ENCODE peak calls at places on chromosomes 11 and 22, in nine cellular contexts. One of them, this sample, is unnamed.

GRCh38 chr11:68978931-68979591 is 1.7 kb downstream of the MRGPRD start:
- DNase-seq in brain microvascular endothelial cell: no peak
- DNase-seq in psoas muscle: no peak
- DNase-seq in endodermal cell: no peak
- DNase-seq in foreskin keratinocyte: no peak
- DNase-seq in SK-N-SH: peak
- DNase-seq in heart left ventricle: no peak
- DNase-seq in HCT116: no peak
- DNase-seq in pancreas: no peak
- DNase-seq in this sample: no peak

GRCh38 chr11:37946155-37946766 is 1348.2 kb upstream of the RAG2 start:
- DNase-seq in brain microvascular endothelial cell: peak
- DNase-seq in psoas muscle: no peak
- DNase-seq in endodermal cell: peak
- DNase-seq in foreskin keratinocyte: peak
- DNase-seq in SK-N-SH: peak
- DNase-seq in heart left ventricle: no peak
- DNase-seq in HCT116: no peak
- DNase-seq in pancreas: peak
- DNase-seq in this sample: peak

GRCh38 chr11:61957028-61957770 is 7.0 kb downstream of the BEST1 start:
- DNase-seq in brain microvascular endothelial cell: no peak
- DNase-seq in psoas muscle: no peak
- DNase-seq in endodermal cell: no peak
- DNase-seq in foreskin keratinocyte: no peak
- DNase-seq in SK-N-SH: no peak
- DNase-seq in heart left ventricle: no peak
- DNase-seq in HCT116: no peak
- DNase-seq in pancreas: no peak
- DNase-seq in this sample: no peak

GRCh38 chr11:61911701-61912529 is 5.5 kb downstream of the RAB3IL1 start:
- DNase-seq in brain microvascular endothelial cell: no peak
- DNase-seq in psoas muscle: no peak
- DNase-seq in endodermal cell: peak
- DNase-seq in foreskin keratinocyte: no peak
- DNase-seq in SK-N-SH: peak
- DNase-seq in heart left ventricle: no peak
- DNase-seq in HCT116: no peak
- DNase-seq in pancreas: no peak
- DNase-seq in this sample: no peak

GRCh38 chr22:27116295-27116694 is 458.9 kb downstream of the MIAT start:
- DNase-seq in brain microvascular endothelial cell: no peak
- DNase-seq in psoas muscle: no peak
- DNase-seq in endodermal cell: no peak
- DNase-seq in foreskin keratinocyte: no peak
- DNase-seq in SK-N-SH: no peak
- DNase-seq in heart left ventricle: no peak
- DNase-seq in HCT116: no peak
- DNase-seq in pancreas: no peak
- DNase-seq in this sample: no peak

GRCh38 chr11:107719557-107720304 is 7.9 kb upstream of the SLN start:
- DNase-seq in brain microvascular endothelial cell: no peak
- DNase-seq in psoas muscle: no peak
- DNase-seq in endodermal cell: no peak
- DNase-seq in foreskin keratinocyte: no peak
- DNase-seq in SK-N-SH: no peak
- DNase-seq in heart left ventricle: no peak
- DNase-seq in HCT116: no peak
- DNase-seq in pancreas: no peak
- DNase-seq in this sample: no peak

GRCh38 chr11:60765355-60765754 is 8.7 kb downstream of the MS4A15 start:
- DNase-seq in brain microvascular endothelial cell: no peak
- DNase-seq in psoas muscle: no peak
- DNase-seq in endodermal cell: no peak
- DNase-seq in foreskin keratinocyte: no peak
- DNase-seq in SK-N-SH: no peak
- DNase-seq in heart left ventricle: no peak
- DNase-seq in HCT116: no peak
- DNase-seq in pancreas: no peak
- DNase-seq in this sample: no peak

GRCh38 chr11:15815246-15816209 is 540.8 kb downstream of the SOX6 start:
- DNase-seq in brain microvascular endothelial cell: no peak
- DNase-seq in psoas muscle: no peak
- DNase-seq in endodermal cell: no peak
- DNase-seq in foreskin keratinocyte: no peak
- DNase-seq in SK-N-SH: no peak
- DNase-seq in heart left ventricle: no peak
- DNase-seq in HCT116: no peak
- DNase-seq in pancreas: no peak
- DNase-seq in this sample: no peak

GRCh38 chr11:112965601-112966125 is 4.4 kb downstream of the NCAM1 start:
- DNase-seq in brain microvascular endothelial cell: no peak
- DNase-seq in psoas muscle: peak
- DNase-seq in endodermal cell: no peak
- DNase-seq in foreskin keratinocyte: no peak
- DNase-seq in SK-N-SH: no peak
- DNase-seq in heart left ventricle: no peak
- DNase-seq in HCT116: no peak
- DNase-seq in pancreas: no peak
- DNase-seq in this sample: no peak

GRCh38 chr11:107563702-107564101 is 1.8 kb downstream of the ALKBH8 start:
- DNase-seq in brain microvascular endothelial cell: peak
- DNase-seq in psoas muscle: peak
- DNase-seq in endodermal cell: peak
- DNase-seq in foreskin keratinocyte: no peak
- DNase-seq in SK-N-SH: peak
- DNase-seq in heart left ventricle: no peak
- DNase-seq in HCT116: peak
- DNase-seq in pancreas: no peak
- DNase-seq in this sample: no peak

GRCh38 chr22:33335611-33336279 is 277.6 kb upstream of the SYN3 start:
- DNase-seq in brain microvascular endothelial cell: no peak
- DNase-seq in psoas muscle: no peak
- DNase-seq in endodermal cell: no peak
- DNase-seq in foreskin keratinocyte: no peak
- DNase-seq in SK-N-SH: no peak
- DNase-seq in heart left ventricle: no peak
- DNase-seq in HCT116: no peak
- DNase-seq in pancreas: no peak
- DNase-seq in this sample: no peak

GRCh38 chr11:67572747-67573419 is 10.7 kb upstream of the GSTP1 start:
- DNase-seq in brain microvascular endothelial cell: peak
- DNase-seq in psoas muscle: peak
- DNase-seq in endodermal cell: peak
- DNase-seq in foreskin keratinocyte: no peak
- DNase-seq in SK-N-SH: peak
- DNase-seq in heart left ventricle: no peak
- DNase-seq in HCT116: peak
- DNase-seq in pancreas: peak
- DNase-seq in this sample: no peak
- H3K27ac ChIP-seq in brain microvascular endothelial cell: no peak
- H3K27ac ChIP-seq in psoas muscle: no peak
- H3K27ac ChIP-seq in endodermal cell: no peak
- H3K27ac ChIP-seq in foreskin keratinocyte: no peak
- H3K27ac ChIP-seq in SK-N-SH: no peak
- H3K27ac ChIP-seq in heart left ventricle: no peak
- H3K27ac ChIP-seq in HCT116: no peak
- H3K27ac ChIP-seq in pancreas: no peak
- H3K27ac ChIP-seq in this sample: no peak

GRCh38 chr22:50264946-50265669 is 3.6 kb upstream of the MAPK12 start:
- DNase-seq in brain microvascular endothelial cell: no peak
- DNase-seq in psoas muscle: no peak
- DNase-seq in endodermal cell: no peak
- DNase-seq in foreskin keratinocyte: no peak
- DNase-seq in SK-N-SH: no peak
- DNase-seq in heart left ventricle: no peak
- DNase-seq in HCT116: no peak
- DNase-seq in pancreas: no peak
- DNase-seq in this sample: no peak

GRCh38 chr22:50261615-50262459 is at the start of gene MAPK12:
- DNase-seq in brain microvascular endothelial cell: no peak
- DNase-seq in psoas muscle: peak
- DNase-seq in endodermal cell: peak
- DNase-seq in foreskin keratinocyte: no peak
- DNase-seq in SK-N-SH: peak
- DNase-seq in heart left ventricle: no peak
- DNase-seq in HCT116: no peak
- DNase-seq in pancreas: no peak
- DNase-seq in this sample: no peak

GRCh38 chr22:50264104-50264745 is 2.7 kb upstream of the MAPK12 start:
- DNase-seq in brain microvascular endothelial cell: no peak
- DNase-seq in psoas muscle: no peak
- DNase-seq in endodermal cell: no peak
- DNase-seq in foreskin keratinocyte: no peak
- DNase-seq in SK-N-SH: no peak
- DNase-seq in heart left ventricle: no peak
- DNase-seq in HCT116: no peak
- DNase-seq in pancreas: no peak
- DNase-seq in this sample: no peak

GRCh38 chr22:50262460-50262911 is 1.0 kb upstream of the MAPK12 start:
- DNase-seq in brain microvascular endothelial cell: no peak
- DNase-seq in psoas muscle: no peak
- DNase-seq in endodermal cell: no peak
- DNase-seq in foreskin keratinocyte: no peak
- DNase-seq in SK-N-SH: no peak
- DNase-seq in heart left ventricle: no peak
- DNase-seq in HCT116: no peak
- DNase-seq in pancreas: no peak
- DNase-seq in this sample: no peak

DNA sequence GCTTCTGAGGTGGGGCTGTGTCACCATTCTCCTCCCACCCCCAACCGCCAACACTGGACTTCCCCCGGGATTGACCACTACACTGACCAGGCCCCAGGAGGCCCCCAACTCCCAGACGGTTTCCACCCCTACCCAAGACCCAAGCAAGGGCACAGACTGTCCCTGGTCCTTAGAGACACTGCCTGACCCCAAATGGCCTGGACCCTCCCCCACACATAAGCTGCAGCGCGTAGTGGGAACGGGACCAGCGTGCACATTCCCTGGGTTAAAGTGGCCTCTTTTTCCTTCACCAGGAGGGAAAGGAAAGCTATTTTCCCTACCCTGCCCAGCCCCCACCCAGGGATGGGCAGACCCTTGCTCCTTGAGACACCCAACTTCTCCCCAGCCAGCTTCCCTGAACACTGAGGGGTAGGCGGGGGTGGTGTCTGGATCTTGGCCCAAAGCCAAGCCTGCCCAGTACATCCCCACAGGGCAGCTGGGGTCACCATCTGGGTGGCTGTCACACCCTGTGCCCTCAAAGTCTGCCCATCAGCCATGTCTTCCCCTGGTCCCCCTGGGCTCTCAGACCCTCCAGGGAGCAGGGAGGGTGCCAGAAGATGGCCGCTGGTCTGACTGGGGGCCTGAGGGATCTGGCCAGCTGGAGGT is 1.6 kb upstream of the MAPK12 start:
- DNase-seq in brain microvascular endothelial cell: no peak
- DNase-seq in psoas muscle: no peak
- DNase-seq in endodermal cell: no peak
- DNase-seq in foreskin keratinocyte: no peak
- DNase-seq in SK-N-SH: peak
- DNase-seq in heart left ventricle: no peak
- DNase-seq in HCT116: no peak
- DNase-seq in pancreas: no peak
- DNase-seq in this sample: no peak
- H3K27ac ChIP-seq in brain microvascular endothelial cell: no peak
- H3K27ac ChIP-seq in psoas muscle: peak
- H3K27ac ChIP-seq in endodermal cell: no peak
- H3K27ac ChIP-seq in foreskin keratinocyte: no peak
- H3K27ac ChIP-seq in SK-N-SH: no peak
- H3K27ac ChIP-seq in heart left ventricle: no peak
- H3K27ac ChIP-seq in HCT116: peak
- H3K27ac ChIP-seq in pancreas: no peak
- H3K27ac ChIP-seq in this sample: no peak

GRCh38 chr11:126624491-126624890 is 269.0 kb downstream of the ST3GAL4 start:
- DNase-seq in brain microvascular endothelial cell: no peak
- DNase-seq in psoas muscle: no peak
- DNase-seq in endodermal cell: no peak
- DNase-seq in foreskin keratinocyte: no peak
- DNase-seq in SK-N-SH: no peak
- DNase-seq in heart left ventricle: no peak
- DNase-seq in HCT116: no peak
- DNase-seq in pancreas: no peak
- DNase-seq in this sample: no peak

GRCh38 chr11:126628450-126628789 is 272.9 kb downstream of the ST3GAL4 start:
- DNase-seq in brain microvascular endothelial cell: no peak
- DNase-seq in psoas muscle: no peak
- DNase-seq in endodermal cell: no peak
- DNase-seq in foreskin keratinocyte: no peak
- DNase-seq in SK-N-SH: no peak
- DNase-seq in heart left ventricle: no peak
- DNase-seq in HCT116: no peak
- DNase-seq in pancreas: no peak
- DNase-seq in this sample: no peak

GRCh38 chr11:126630488-126630887 is 275.0 kb downstream of the ST3GAL4 start:
- DNase-seq in brain microvascular endothelial cell: no peak
- DNase-seq in psoas muscle: no peak
- DNase-seq in endodermal cell: no peak
- DNase-seq in foreskin keratinocyte: no peak
- DNase-seq in SK-N-SH: no peak
- DNase-seq in heart left ventricle: no peak
- DNase-seq in HCT116: no peak
- DNase-seq in pancreas: no peak
- DNase-seq in this sample: no peak

GRCh38 chr11:126628790-126629621 is 273.5 kb downstream of the ST3GAL4 start:
- DNase-seq in brain microvascular endothelial cell: no peak
- DNase-seq in psoas muscle: no peak
- DNase-seq in endodermal cell: peak
- DNase-seq in foreskin keratinocyte: no peak
- DNase-seq in SK-N-SH: no peak
- DNase-seq in heart left ventricle: no peak
- DNase-seq in HCT116: no peak
- DNase-seq in pancreas: no peak
- DNase-seq in this sample: peak

DNA sequence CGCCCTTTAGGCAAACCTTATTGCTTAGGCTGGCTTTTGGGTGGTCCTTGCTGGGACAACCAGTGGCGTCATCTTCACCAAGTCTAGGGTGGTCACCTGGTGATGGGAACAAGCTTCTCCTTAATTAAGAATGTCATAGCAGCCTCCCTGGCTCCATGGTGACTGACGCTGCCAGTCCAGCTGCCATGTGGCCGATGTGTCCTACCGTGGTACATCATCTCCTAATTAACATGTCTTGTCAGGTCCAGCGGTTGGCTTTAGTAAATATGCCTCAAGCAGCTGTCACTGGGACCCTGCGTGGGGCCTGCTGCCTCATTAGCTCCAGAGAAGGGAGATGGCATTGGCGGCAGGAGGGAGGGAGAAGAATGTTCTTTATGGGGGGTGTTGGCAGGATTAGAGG is 271.9 kb downstream of the ST3GAL4 start:
- DNase-seq in brain microvascular endothelial cell: no peak
- DNase-seq in psoas muscle: no peak
- DNase-seq in endodermal cell: no peak
- DNase-seq in foreskin keratinocyte: no peak
- DNase-seq in SK-N-SH: no peak
- DNase-seq in heart left ventricle: no peak
- DNase-seq in HCT116: no peak
- DNase-seq in pancreas: no peak
- DNase-seq in this sample: no peak
- H3K27ac ChIP-seq in brain microvascular endothelial cell: no peak
- H3K27ac ChIP-seq in psoas muscle: no peak
- H3K27ac ChIP-seq in endodermal cell: no peak
- H3K27ac ChIP-seq in foreskin keratinocyte: no peak
- H3K27ac ChIP-seq in SK-N-SH: no peak
- H3K27ac ChIP-seq in heart left ventricle: no peak
- H3K27ac ChIP-seq in HCT116: no peak
- H3K27ac ChIP-seq in pancreas: no peak
- H3K27ac ChIP-seq in this sample: no peak

GRCh38 chr22:47623740-47624103 is 861.3 kb downstream of the TBC1D22A start:
- DNase-seq in brain microvascular endothelial cell: no peak
- DNase-seq in psoas muscle: no peak
- DNase-seq in endodermal cell: no peak
- DNase-seq in foreskin keratinocyte: no peak
- DNase-seq in SK-N-SH: no peak
- DNase-seq in heart left ventricle: no peak
- DNase-seq in HCT116: no peak
- DNase-seq in pancreas: no peak
- DNase-seq in this sample: no peak
- H3K27ac ChIP-seq in brain microvascular endothelial cell: no peak
- H3K27ac ChIP-seq in psoas muscle: no peak
- H3K27ac ChIP-seq in endodermal cell: no peak
- H3K27ac ChIP-seq in foreskin keratinocyte: no peak
- H3K27ac ChIP-seq in SK-N-SH: no peak
- H3K27ac ChIP-seq in heart left ventricle: no peak
- H3K27ac ChIP-seq in HCT116: no peak
- H3K27ac ChIP-seq in pancreas: no peak
- H3K27ac ChIP-seq in this sample: no peak

This sample was measured in AG04450.